ENCODE peak calls at places on chromosomes 3 and 15, in five cellular contexts. One of them, this sample, is unnamed. For H3K4me1 and H3K36me3, the result is how much of the 10 kb centered on the place peaks cover.

GRCh38 chr15:95826388-95826781 is 504.1 kb upstream of the NR2F2 start:
- DNase-seq in naive thymus-derived CD4-positive, alpha-beta T cell: no peak
- DNase-seq in GM23248: no peak
- DNase-seq in spleen: no peak
- DNase-seq in psoas muscle: no peak
- DNase-seq in this sample: no peak

GRCh38 chr3:2166552-2166951 is 67.9 kb downstream of the CNTN4 start:
- DNase-seq in GM23248: no peak
- DNase-seq in naive thymus-derived CD4-positive, alpha-beta T cell: no peak
- DNase-seq in psoas muscle: no peak
- DNase-seq in spleen: no peak
- DNase-seq in this sample: no peak

GRCh38 chr3:170642882-170643601 is 57.2 kb upstream of the SLC7A14 start:
- DNase-seq in spleen: no peak
- DNase-seq in psoas muscle: peak
- DNase-seq in naive thymus-derived CD4-positive, alpha-beta T cell: no peak
- DNase-seq in GM23248: no peak
- DNase-seq in this sample: no peak

GRCh38 chr3:194285024-194285858 is 65.9 kb downstream of the CPN2 start:
- DNase-seq in spleen: no peak
- DNase-seq in psoas muscle: peak
- DNase-seq in naive thymus-derived CD4-positive, alpha-beta T cell: no peak
- DNase-seq in GM23248: peak
- DNase-seq in this sample: no peak

GRCh38 chr3:184230603-184231528 is 1.5 kb downstream of the VWA5B2 start:
- DNase-seq in naive thymus-derived CD4-positive, alpha-beta T cell: no peak
- DNase-seq in spleen: no peak
- DNase-seq in GM23248: peak
- DNase-seq in psoas muscle: no peak
- DNase-seq in this sample: no peak

GRCh38 chr15:27339138-27339537 is 368.2 kb downstream of the GABRG3 start:
- DNase-seq in GM23248: no peak
- DNase-seq in naive thymus-derived CD4-positive, alpha-beta T cell: no peak
- DNase-seq in psoas muscle: no peak
- DNase-seq in spleen: no peak
- DNase-seq in this sample: no peak

GRCh38 chr3:194133661-194134230 is 2.2 kb upstream of the HES1 start:
- DNase-seq in spleen: no peak
- DNase-seq in psoas muscle: peak
- DNase-seq in naive thymus-derived CD4-positive, alpha-beta T cell: peak
- DNase-seq in GM23248: peak
- DNase-seq in this sample: peak

GRCh38 chr15:89374116-89375004 is 39.7 kb upstream of the POLG start:
- DNase-seq in naive thymus-derived CD4-positive, alpha-beta T cell: no peak
- DNase-seq in GM23248: no peak
- DNase-seq in psoas muscle: no peak
- DNase-seq in spleen: no peak
- DNase-seq in this sample: no peak

GRCh38 chr3:11558918-11559815 is 84.5 kb downstream of the VGLL4 start:
- DNase-seq in GM23248: no peak
- DNase-seq in naive thymus-derived CD4-positive, alpha-beta T cell: no peak
- DNase-seq in psoas muscle: no peak
- DNase-seq in spleen: peak
- DNase-seq in this sample: no peak

GRCh38 chr3:11559816-11560633 is 83.7 kb downstream of the VGLL4 start:
- DNase-seq in spleen: no peak
- DNase-seq in psoas muscle: no peak
- DNase-seq in GM23248: no peak
- DNase-seq in naive thymus-derived CD4-positive, alpha-beta T cell: no peak
- DNase-seq in this sample: no peak

GRCh38 chr3:11562277-11562881 is 81.3 kb downstream of the VGLL4 start:
- DNase-seq in spleen: peak
- DNase-seq in naive thymus-derived CD4-positive, alpha-beta T cell: no peak
- DNase-seq in GM23248: no peak
- DNase-seq in psoas muscle: no peak
- DNase-seq in this sample: no peak

GRCh38 chr3:11558461-11558903 is 85.2 kb downstream of the VGLL4 start:
- DNase-seq in naive thymus-derived CD4-positive, alpha-beta T cell: no peak
- DNase-seq in GM23248: no peak
- DNase-seq in psoas muscle: no peak
- DNase-seq in spleen: peak
- DNase-seq in this sample: no peak

GRCh38 chr3:11560746-11561145 is 83.0 kb downstream of the VGLL4 start:
- DNase-seq in GM23248: no peak
- DNase-seq in psoas muscle: no peak
- DNase-seq in naive thymus-derived CD4-positive, alpha-beta T cell: no peak
- DNase-seq in spleen: no peak
- DNase-seq in this sample: no peak
- H3K4me1 ChIP-seq in GM23248: under half
- H3K4me1 ChIP-seq in psoas muscle: half or more
- H3K4me1 ChIP-seq in naive thymus-derived CD4-positive, alpha-beta T cell: under half
- H3K4me1 ChIP-seq in spleen: under half
- H3K4me1 ChIP-seq in this sample: under half

DNA sequence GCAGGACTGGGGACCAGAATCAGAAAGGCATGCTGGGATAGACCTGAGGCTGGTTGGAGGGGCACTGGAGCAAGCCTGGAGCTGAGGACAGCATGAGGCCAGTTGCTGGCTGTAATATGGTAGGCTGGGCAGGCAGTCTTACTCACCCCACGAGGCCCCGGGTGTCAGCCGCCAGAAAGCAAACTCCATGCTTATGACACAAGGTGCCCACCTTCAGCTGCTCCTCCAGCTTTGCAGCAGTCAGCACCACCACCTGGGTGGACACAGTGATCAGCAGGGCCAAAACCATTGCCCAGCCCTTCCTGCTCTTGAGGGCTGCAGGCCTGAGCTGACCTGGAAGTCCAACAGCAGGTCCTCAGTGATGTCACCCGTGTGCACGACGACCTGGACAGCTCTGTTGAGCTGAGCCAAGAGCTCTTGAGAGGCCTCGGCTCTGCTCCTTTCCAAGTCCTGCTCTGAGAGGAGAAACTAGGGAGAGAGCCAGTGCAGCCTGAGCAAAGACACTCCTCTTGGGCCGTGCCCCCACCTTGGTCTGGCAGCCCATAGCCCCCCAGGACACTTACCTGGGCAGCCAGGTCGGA is 747 bp downstream of the UBA7 start:
- DNase-seq in spleen: no peak
- DNase-seq in naive thymus-derived CD4-positive, alpha-beta T cell: no peak
- DNase-seq in GM23248: peak
- DNase-seq in psoas muscle: no peak
- DNase-seq in this sample: no peak
- H3K27ac ChIP-seq in spleen: peak
- H3K27ac ChIP-seq in naive thymus-derived CD4-positive, alpha-beta T cell: peak
- H3K27ac ChIP-seq in GM23248: peak
- H3K27ac ChIP-seq in psoas muscle: peak
- H3K27ac ChIP-seq in this sample: no peak

GRCh38 chr15:34853001-34853758 is 57.8 kb upstream of the ACTC1 start:
- DNase-seq in psoas muscle: no peak
- DNase-seq in spleen: no peak
- DNase-seq in naive thymus-derived CD4-positive, alpha-beta T cell: no peak
- DNase-seq in GM23248: peak
- DNase-seq in this sample: no peak
- H3K36me3 ChIP-seq in psoas muscle: under half
- H3K36me3 ChIP-seq in spleen: under half
- H3K36me3 ChIP-seq in naive thymus-derived CD4-positive, alpha-beta T cell: under half
- H3K36me3 ChIP-seq in GM23248: under half
- H3K36me3 ChIP-seq in this sample: under half

GRCh38 chr3:45124379-45124778 is 21.8 kb downstream of the CDCP1 start:
- DNase-seq in spleen: no peak
- DNase-seq in psoas muscle: peak
- DNase-seq in naive thymus-derived CD4-positive, alpha-beta T cell: no peak
- DNase-seq in GM23248: peak
- DNase-seq in this sample: no peak
- H3K4me1 ChIP-seq in spleen: under half
- H3K4me1 ChIP-seq in psoas muscle: under half
- H3K4me1 ChIP-seq in naive thymus-derived CD4-positive, alpha-beta T cell: under half
- H3K4me1 ChIP-seq in GM23248: half or more
- H3K4me1 ChIP-seq in this sample: under half

GRCh38 chr15:44181410-44181809 is 13.7 kb downstream of the FRMD5 start:
- DNase-seq in GM23248: no peak
- DNase-seq in naive thymus-derived CD4-positive, alpha-beta T cell: no peak
- DNase-seq in psoas muscle: no peak
- DNase-seq in spleen: no peak
- DNase-seq in this sample: no peak

GRCh38 chr15:44188810-44189209 is 6.3 kb downstream of the FRMD5 start:
- DNase-seq in psoas muscle: no peak
- DNase-seq in naive thymus-derived CD4-positive, alpha-beta T cell: no peak
- DNase-seq in spleen: no peak
- DNase-seq in GM23248: no peak
- DNase-seq in this sample: no peak

GRCh38 chr15:44183363-44183762 is 11.7 kb downstream of the FRMD5 start:
- DNase-seq in GM23248: no peak
- DNase-seq in spleen: no peak
- DNase-seq in psoas muscle: no peak
- DNase-seq in naive thymus-derived CD4-positive, alpha-beta T cell: no peak
- DNase-seq in this sample: no peak

GRCh38 chr15:44186724-44187123 is 8.3 kb downstream of the FRMD5 start:
- DNase-seq in naive thymus-derived CD4-positive, alpha-beta T cell: no peak
- DNase-seq in spleen: no peak
- DNase-seq in GM23248: no peak
- DNase-seq in psoas muscle: no peak
- DNase-seq in this sample: no peak
- H3K27ac ChIP-seq in naive thymus-derived CD4-positive, alpha-beta T cell: no peak
- H3K27ac ChIP-seq in spleen: no peak
- H3K27ac ChIP-seq in GM23248: no peak
- H3K27ac ChIP-seq in psoas muscle: no peak
- H3K27ac ChIP-seq in this sample: no peak

This sample was measured in SJSA1.